ENCODE peak calls at places on chromosome 20, in nine cellular contexts. D is choroid plexus epithelial cell, U is stomach, R is cardiac fibroblast, I is AG10803, C is PC-9, G is Peyer's patch, H is astrocyte of the spinal cord, W is prostate gland. O is an unnamed sample.

GRCh38 chr20:56343861-56344381 is 14.9 kb upstream of the FAM210B start:
- DNase-seq in D (peak), U (peak), R (peak), I (peak), C (peak), G (no peak), H (peak), W (peak), O (peak)

GRCh38 chr20:10856237-10856636 is 182.4 kb upstream of the JAG1 start:
- DNase-seq in D (no peak), U (peak), R (peak), I (peak), C (no peak), G (no peak), H (no peak), W (no peak), O (no peak)

GRCh38 chr20:37397954-37398749 is 52.2 kb downstream of the SRC start:
- DNase-seq in D (no peak), U (no peak), R (no peak), I (no peak), C (no peak), G (no peak), H (no peak), W (no peak), O (no peak)

GRCh38 chr20:54166987-54167662 is 6.7 kb downstream of the CYP24A1 start:
- DNase-seq in D (no peak), U (no peak), R (no peak), I (no peak), C (no peak), G (no peak), H (no peak), W (no peak), O (no peak)

GRCh38 chr20:16758459-16759160 is 10.5 kb downstream of the OTOR start:
- DNase-seq in D (no peak), U (no peak), R (no peak), I (no peak), C (no peak), G (no peak), H (no peak), W (no peak), O (no peak)

GRCh38 chr20:11090751-11091150 is 417.0 kb upstream of the JAG1 start:
- DNase-seq in D (no peak), U (no peak), R (no peak), I (no peak), C (no peak), G (no peak), H (no peak), W (no peak), O (no peak)

GRCh38 chr20:45413479-45413878 is 2.5 kb upstream of the PIGT start:
- DNase-seq in D (no peak), U (no peak), R (no peak), I (no peak), C (no peak), G (no peak), H (no peak), W (no peak), O (no peak)

GRCh38 chr20:54084193-54084592 is 13.8 kb upstream of the BCAS1 start:
- DNase-seq in D (no peak), U (no peak), R (no peak), I (no peak), C (no peak), G (no peak), H (no peak), W (no peak), O (no peak)

GRCh38 chr20:24138126-24138857 is 149.7 kb upstream of the GGTLC1 start:
- DNase-seq in D (no peak), U (no peak), R (no peak), I (no peak), C (no peak), G (no peak), H (no peak), W (no peak), O (no peak)

GRCh38 chr20:4358566-4358965 is 343.2 kb upstream of the RNF24 start:
- DNase-seq in D (no peak), U (no peak), R (no peak), I (no peak), C (no peak), G (no peak), H (no peak), W (no peak), O (no peak)

GRCh38 chr20:50129662-50130345 is 16.9 kb upstream of the UBE2V1 start:
- DNase-seq in D (no peak), U (no peak), R (no peak), I (no peak), C (no peak), G (no peak), H (no peak), W (no peak), O (no peak)

GRCh38 chr20:58645277-58645968 is 5.7 kb upstream of the STX16 start:
- DNase-seq in D (peak), U (no peak), R (peak), I (peak), C (peak), G (peak), H (peak), W (peak), O (peak)

GRCh38 chr20:32333988-32334885 is 23.9 kb upstream of the ASXL1 start:
- DNase-seq in D (peak), U (peak), R (peak), I (no peak), C (peak), G (peak), H (no peak), W (no peak), O (peak)

GRCh38 chr20:25336561-25337422 is 53.8 kb downstream of the ABHD12 start:
- DNase-seq in D (peak), U (no peak), R (peak), I (no peak), C (no peak), G (no peak), H (peak), W (peak), O (peak)

GRCh38 chr20:53738039-53738944 is 144.7 kb upstream of the ZNF217 start:
- DNase-seq in D (peak), U (peak), R (peak), I (peak), C (peak), G (peak), H (peak), W (peak), O (peak)

GRCh38 chr20:12210591-12210990 is 292.9 kb downstream of the BTBD3 start:
- DNase-seq in D (no peak), U (no peak), R (no peak), I (no peak), C (no peak), G (no peak), H (no peak), W (no peak), O (no peak)

GRCh38 chr20:57508831-57509230 is 16.1 kb downstream of the CTCFL start:
- DNase-seq in D (no peak), U (no peak), R (no peak), I (no peak), C (no peak), G (no peak), H (no peak), W (no peak), O (no peak)

GRCh38 chr20:57512432-57512831 is 12.5 kb downstream of the CTCFL start:
- DNase-seq in D (no peak), U (no peak), R (no peak), I (no peak), C (no peak), G (no peak), H (no peak), W (no peak), O (no peak)

GRCh38 chr20:57508381-57508780 is 16.6 kb downstream of the CTCFL start:
- DNase-seq in D (no peak), U (no peak), R (no peak), I (no peak), C (no peak), G (no peak), H (no peak), W (no peak), O (no peak)

GRCh38 chr20:57507477-57507876 is 17.5 kb downstream of the CTCFL start:
- DNase-seq in D (peak), U (no peak), R (peak), I (peak), C (no peak), G (no peak), H (peak), W (no peak), O (peak)

DNA sequence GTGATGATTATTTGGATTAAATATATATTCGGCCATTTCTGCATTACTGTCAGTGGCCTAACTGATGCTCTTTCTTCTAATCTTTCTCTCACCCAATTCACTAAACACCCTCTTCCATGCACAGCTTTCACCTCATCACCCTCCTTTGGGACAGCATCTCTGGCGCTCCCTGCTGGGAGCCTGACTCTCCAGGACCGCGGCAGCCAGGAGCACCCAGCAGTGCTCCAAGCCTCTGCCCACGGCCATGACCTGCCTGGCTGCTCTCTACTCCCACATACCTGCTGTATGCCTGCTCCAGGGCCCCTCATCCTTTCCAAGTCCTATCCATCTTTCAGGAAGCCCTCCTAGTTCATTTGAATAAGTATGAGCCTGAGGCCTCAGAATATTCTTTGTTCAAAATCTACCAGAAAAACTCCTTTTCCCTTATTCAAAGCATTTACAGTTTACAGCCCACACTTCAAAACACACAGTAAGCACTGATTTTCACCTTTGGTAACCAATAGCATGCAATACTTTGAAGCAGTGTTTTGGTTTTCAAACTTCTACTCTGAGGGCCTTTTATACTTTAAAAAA is 15.2 kb downstream of the CTCFL start:
- DNase-seq in D (peak), U (peak), R (peak), I (no peak), C (peak), G (no peak), H (no peak), W (no peak), O (no peak)
- TF ChIP-seq CTCF in D (peak), U (no peak), R (peak), I (peak), C (peak), G (peak), H (peak), W (no peak), O (no peak)

GRCh38 chr20:2691663-2692035 is 931 bp upstream of the EBF4 start:
- DNase-seq in D (no peak), U (no peak), R (no peak), I (no peak), C (no peak), G (no peak), H (no peak), W (no peak), O (peak)

GRCh38 chr20:2693996-2694471 is 1.5 kb downstream of the EBF4 start:
- DNase-seq in D (no peak), U (peak), R (no peak), I (no peak), C (no peak), G (no peak), H (no peak), W (no peak), O (peak)

GRCh38 chr20:2693286-2693995 is 861 bp downstream of the EBF4 start:
- DNase-seq in D (no peak), U (peak), R (no peak), I (no peak), C (no peak), G (no peak), H (no peak), W (peak), O (peak)

GRCh38 chr20:2692036-2692885 is at the start of gene EBF4:
- DNase-seq in D (peak), U (peak), R (peak), I (no peak), C (peak), G (no peak), H (no peak), W (peak), O (peak)

DNA sequence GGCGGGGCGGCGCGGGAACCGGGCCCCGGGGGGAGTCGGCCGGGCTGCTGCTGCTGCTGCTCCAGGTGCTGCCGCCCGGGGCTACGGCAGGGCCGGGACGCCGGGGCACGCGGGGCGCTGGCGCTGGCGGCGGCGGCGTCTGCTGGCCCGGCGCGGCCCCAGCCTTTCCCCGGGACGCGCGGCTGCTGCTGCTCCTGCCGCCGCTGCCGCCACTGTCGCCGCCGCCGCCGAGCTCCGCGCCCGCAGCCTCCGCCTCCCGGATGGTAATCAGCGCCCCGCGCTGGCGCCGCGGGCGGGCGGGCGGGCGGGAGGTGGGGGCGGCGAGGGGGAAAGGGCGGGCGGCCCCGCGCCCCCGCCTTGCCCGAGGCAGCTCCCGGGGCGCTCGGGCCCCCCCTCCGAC is 306 bp downstream of the EBF4 start:
- DNase-seq in D (no peak), U (peak), R (no peak), I (no peak), C (no peak), G (no peak), H (no peak), W (no peak), O (no peak)
- H3K4me3 ChIP-seq in D (no peak), U (peak), R (no peak), I (no peak), C (no peak), G (peak), H (no peak), W (peak), O (peak)

DNA sequence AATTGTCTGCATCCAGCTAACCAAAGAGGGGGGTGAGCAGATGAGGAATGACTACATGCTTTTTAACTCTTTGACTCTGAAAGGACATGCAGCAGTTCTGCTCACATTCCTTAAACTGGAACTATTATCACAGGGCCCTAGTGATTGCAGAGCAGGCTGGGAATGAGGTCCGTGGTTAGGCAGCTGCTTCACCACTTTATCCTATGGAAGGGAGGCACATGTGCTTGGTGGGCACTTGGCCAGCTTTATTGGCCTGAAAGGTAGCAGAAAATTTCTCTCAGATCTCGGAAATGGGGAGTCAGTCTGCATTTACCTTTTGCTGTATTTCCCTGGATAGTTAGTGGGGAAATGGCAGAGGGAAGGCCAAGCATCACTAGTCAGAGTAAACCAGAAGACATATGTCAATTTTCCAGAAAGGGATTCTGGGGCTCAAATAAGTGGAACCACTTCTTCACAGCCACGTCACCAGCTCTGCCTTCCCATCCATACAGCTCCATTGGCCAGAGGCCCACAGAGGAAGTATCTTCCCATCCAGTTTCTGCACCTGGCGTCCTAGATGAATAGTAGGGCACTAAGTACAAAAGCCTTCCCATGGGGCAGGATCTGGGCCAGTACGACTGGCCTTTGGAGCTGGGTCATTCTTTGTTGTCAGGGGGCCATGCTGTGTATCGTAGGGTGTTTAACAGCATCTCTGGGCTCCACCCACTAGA is 444.8 kb downstream of the PTPRT start:
- DNase-seq in D (no peak), U (no peak), R (no peak), I (no peak), C (no peak), G (no peak), H (no peak), W (no peak), O (no peak)
- TF ChIP-seq CTCF in D (no peak), U (no peak), R (no peak), I (no peak), C (no peak), G (no peak), H (no peak), W (no peak), O (no peak)

DNA sequence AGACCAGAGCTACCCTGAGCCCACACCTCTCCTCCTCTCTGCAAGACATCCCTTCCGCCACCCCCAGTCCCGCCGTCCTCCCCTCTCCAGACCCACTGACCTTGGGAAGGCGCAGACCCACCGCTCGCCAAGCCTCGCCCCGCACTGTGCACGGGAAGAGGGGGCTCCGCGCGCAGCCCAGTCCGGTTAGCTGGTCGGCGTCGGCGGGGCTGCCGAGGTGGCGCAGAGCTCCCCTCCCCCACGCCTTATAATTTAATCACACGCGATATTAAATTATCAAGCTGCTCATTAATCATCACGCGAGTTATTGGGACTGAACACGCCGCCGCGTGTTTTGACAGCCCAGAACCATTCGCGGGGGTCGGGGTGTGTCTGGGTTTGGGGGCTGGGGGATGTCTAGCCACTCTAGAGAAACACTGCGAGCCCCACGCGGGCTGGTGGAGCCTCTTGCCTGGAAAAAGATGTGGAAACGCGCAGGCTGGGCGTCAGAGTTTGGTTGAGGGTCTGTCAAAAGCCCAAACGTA is at the start of gene LINC00237:
- DNase-seq in D (no peak), U (no peak), R (no peak), I (no peak), C (no peak), G (no peak), H (no peak), W (no peak), O (no peak)
- H3K4me3 ChIP-seq in D (no peak), U (peak), R (no peak), I (no peak), C (no peak), G (peak), H (no peak), W (no peak), O (no peak)

DNA sequence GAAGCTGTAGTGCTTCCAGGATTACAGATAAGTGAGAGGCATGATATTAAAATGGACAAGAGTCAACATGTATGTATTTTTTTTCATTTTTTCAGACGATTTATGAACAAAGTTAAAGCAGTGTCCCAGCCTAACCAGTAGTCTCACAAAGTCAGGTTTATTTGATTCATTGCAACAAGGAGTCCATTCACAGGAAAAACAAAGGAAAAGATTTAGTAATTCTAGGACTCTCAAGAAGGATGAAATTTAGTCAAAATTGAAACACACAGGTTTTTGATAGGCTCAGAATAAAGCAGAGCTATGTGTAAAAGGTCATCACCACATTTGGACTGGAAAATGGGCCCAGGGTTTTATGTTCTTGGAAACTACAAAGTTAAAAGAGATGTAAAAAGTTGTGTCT is 84.0 kb downstream of the ZNF133 start:
- DNase-seq in D (no peak), U (no peak), R (no peak), I (no peak), C (no peak), G (no peak), H (no peak), W (no peak), O (no peak)
- TF ChIP-seq CTCF in D (no peak), U (no peak), R (no peak), I (no peak), C (no peak), G (no peak), H (no peak), W (no peak), O (no peak)

DNA sequence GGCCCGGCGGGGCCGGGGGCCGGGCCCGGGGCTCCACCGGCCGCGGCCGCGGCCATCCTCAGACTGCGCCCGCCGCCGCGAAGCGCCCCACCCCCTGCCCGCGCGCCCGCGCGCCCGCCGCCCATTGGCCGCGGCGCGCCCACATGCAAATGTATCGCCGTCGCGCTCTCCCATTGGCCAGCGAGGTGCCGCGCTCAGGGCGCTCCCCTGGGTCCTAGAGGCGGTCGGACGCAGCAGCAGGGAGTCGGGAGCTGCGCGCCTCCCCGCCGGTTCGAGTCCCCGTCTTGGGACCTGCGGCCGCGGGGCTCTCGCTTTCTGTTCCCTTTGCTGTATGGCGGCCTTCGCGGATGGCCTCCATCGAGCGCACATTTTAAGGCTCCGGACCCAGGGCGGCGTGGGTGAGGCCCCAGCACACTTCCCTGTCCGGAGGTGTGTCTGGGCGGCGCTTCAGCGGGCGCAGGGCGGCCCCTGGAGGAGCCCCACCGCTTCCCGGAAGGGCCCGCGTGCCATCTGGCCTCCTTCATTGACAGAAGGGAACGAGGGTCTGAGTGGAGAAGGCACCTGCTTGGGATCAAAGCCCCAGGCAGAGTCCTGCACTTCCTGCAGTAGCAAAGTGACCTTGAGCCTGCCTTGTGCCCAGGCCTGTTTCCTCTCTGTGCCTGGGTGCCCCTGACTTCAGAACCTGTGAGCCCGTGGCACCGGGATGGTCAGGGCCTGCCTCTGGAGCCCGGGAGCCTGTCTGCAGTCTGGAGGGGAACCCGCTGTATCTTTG is at the start of gene CABLES2:
- DNase-seq in D (peak), U (peak), R (peak), I (peak), C (peak), G (peak), H (peak), W (peak), O (peak)
- H3K4me3 ChIP-seq in D (peak), U (peak), R (peak), I (peak), C (peak), G (peak), H (peak), W (peak), O (peak)

O was measured in thyroid gland.